ENCODE peak calls at places on chromosomes 7 and 10, in nine cellular contexts. A, T, B, I, U, W, M, F and D are unnamed samples.

GRCh38 chr7:5177060-5177459 is 13.0 kb upstream of the WIPI2 start:
- DNase-seq in A (peak), I (peak), M (peak), F (no peak), B (peak), U (no peak), T (no peak), W (peak), D (no peak)

GRCh38 chr10:131816157-131816775 is 84.5 kb upstream of the PPP2R2D start:
- DNase-seq in A (no peak), W (no peak), U (no peak), I (no peak), M (no peak), B (peak), F (no peak), T (no peak), D (peak)

GRCh38 chr10:4006848-4007247 is 221.8 kb upstream of the KLF6 start:
- DNase-seq in A (no peak), M (no peak), U (no peak), B (no peak), F (no peak), T (no peak), W (no peak), I (peak), D (no peak)

GRCh38 chr7:94449151-94449725 is 54.5 kb downstream of the COL1A2 start:
- DNase-seq in T (peak), M (no peak), W (no peak), U (no peak), I (peak), B (no peak), F (peak), A (no peak), D (no peak)

GRCh38 chr7:8499128-8499527 is 65.7 kb downstream of the NXPH1 start:
- DNase-seq in U (no peak), B (no peak), M (no peak), W (no peak), I (no peak), T (no peak), A (no peak), F (no peak), D (no peak)

GRCh38 chr10:59337254-59337653 is 25.1 kb downstream of the FAM13C start:
- DNase-seq in B (no peak), T (peak), M (peak), W (peak), A (peak), F (no peak), U (no peak), I (peak), D (no peak)

GRCh38 chr10:103663802-103664201 is 170.3 kb downstream of the NEURL1 start:
- DNase-seq in I (no peak), M (no peak), F (no peak), T (no peak), A (peak), U (no peak), W (no peak), B (no peak), D (no peak)

GRCh38 chr7:47253650-47254080 is 328.2 kb downstream of the TNS3 start:
- DNase-seq in M (peak), W (no peak), A (peak), T (peak), F (peak), I (peak), B (no peak), U (no peak), D (no peak)

GRCh38 chr7:44101966-44102845 is 1.9 kb upstream of the AEBP1 start:
- DNase-seq in M (peak), W (peak), T (peak), F (no peak), I (peak), U (no peak), A (peak), B (peak), D (no peak)

GRCh38 chr10:114483575-114483974 is 79.3 kb upstream of the AFAP1L2 start:
- DNase-seq in M (no peak), B (no peak), I (no peak), T (no peak), W (no peak), F (no peak), A (peak), U (no peak), D (no peak)

GRCh38 chr7:47836080-47836479 is 112.2 kb downstream of the PKD1L1 start:
- DNase-seq in U (no peak), W (no peak), F (no peak), I (no peak), B (no peak), T (no peak), A (no peak), M (no peak), D (no peak)

GRCh38 chr7:117401293-117402002 is 25.8 kb downstream of the ASZ1 start:
- DNase-seq in F (peak), B (no peak), A (no peak), T (peak), U (no peak), M (no peak), I (peak), W (no peak), D (no peak)

GRCh38 chr10:46526682-46527038 is 29.8 kb downstream of the GPRIN2 start:
- DNase-seq in B (no peak), F (no peak), W (no peak), M (no peak), U (peak), A (peak), I (no peak), T (peak), D (no peak)

GRCh38 chr10:118332247-118332646 is 9.9 kb downstream of the FAM204A start:
- DNase-seq in A (no peak), W (no peak), B (no peak), T (peak), I (no peak), F (peak), U (no peak), M (no peak), D (no peak)

GRCh38 chr10:75111906-75112703 is 649 bp downstream of the SAMD8 start:
- DNase-seq in B (peak), I (peak), F (peak), U (peak), M (no peak), T (peak), W (peak), A (peak), D (no peak)

GRCh38 chr7:6489612-6490011 is 41.9 kb upstream of the DAGLB start:
- DNase-seq in A (no peak), F (peak), I (no peak), T (no peak), B (no peak), M (no peak), U (no peak), W (no peak), D (no peak)

GRCh38 chr7:138388673-138389491 is 71.2 kb upstream of the TRIM24 start:
- DNase-seq in M (no peak), W (no peak), B (no peak), U (no peak), I (no peak), F (no peak), A (no peak), T (peak), D (no peak)

GRCh38 chr10:75754096-75754495 is 322.7 kb downstream of the LRMDA start:
- DNase-seq in I (no peak), A (no peak), W (no peak), M (no peak), B (no peak), T (no peak), F (no peak), U (no peak), D (no peak)

GRCh38 chr7:127903913-127904705 is 127.1 kb downstream of the LRRC4 start:
- DNase-seq in B (no peak), W (no peak), T (no peak), F (no peak), U (no peak), A (no peak), I (no peak), M (no peak), D (no peak)

GRCh38 chr10:31426425-31426824 is 107.4 kb downstream of the ZEB1 start:
- DNase-seq in B (no peak), I (peak), U (no peak), M (peak), F (no peak), T (peak), W (no peak), A (no peak), D (no peak)

GRCh38 chr10:22410846-22411245 is 65.5 kb downstream of the SPAG6 start:
- DNase-seq in U (no peak), T (no peak), M (no peak), A (no peak), F (no peak), B (no peak), I (no peak), W (no peak), D (no peak)

GRCh38 chr10:131213651-131214505 is 97.6 kb downstream of the TCERG1L start:
- DNase-seq in F (no peak), W (no peak), B (peak), M (no peak), I (no peak), U (no peak), A (no peak), T (no peak), D (no peak)

GRCh38 chr7:81267508-81267907 is 348.7 kb upstream of the SEMA3C start:
- DNase-seq in B (no peak), U (no peak), A (no peak), F (peak), W (no peak), T (peak), M (no peak), I (peak), D (no peak)

GRCh38 chr7:149799397-149800168 is 26.2 kb upstream of the ZNF467 start:
- DNase-seq in B (no peak), M (no peak), U (peak), W (no peak), A (no peak), F (peak), I (no peak), T (peak), D (no peak)

GRCh38 chr10:67140641-67141040 is 214.8 kb downstream of the LRRTM3 start:
- DNase-seq in B (no peak), I (no peak), U (no peak), T (no peak), M (no peak), A (no peak), F (no peak), W (no peak), D (no peak)

GRCh38 chr7:28686418-28686800 is 271.7 kb downstream of the TRIL start:
- DNase-seq in T (peak), U (no peak), F (peak), A (no peak), B (no peak), M (no peak), I (peak), W (no peak), D (no peak)

GRCh38 chr10:67602268-67602950 is 93.6 kb downstream of the CTNNA3 start:
- DNase-seq in I (peak), W (no peak), A (no peak), F (no peak), U (no peak), T (peak), M (peak), B (no peak), D (no peak)

GRCh38 chr10:127012071-127012768 is 107.0 kb downstream of the DOCK1 start:
- DNase-seq in T (no peak), I (no peak), A (no peak), F (no peak), B (no peak), U (no peak), W (no peak), M (no peak), D (no peak)

GRCh38 chr10:89163265-89163995 is 43.7 kb downstream of the CH25H start:
- DNase-seq in F (peak), M (peak), T (peak), U (peak), W (no peak), I (peak), A (peak), B (no peak), D (no peak)

GRCh38 chr7:76225951-76226350 is 24.3 kb downstream of the SRRM3 start:
- DNase-seq in M (no peak), A (no peak), I (no peak), F (no peak), B (no peak), T (no peak), W (no peak), U (no peak), D (no peak)

GRCh38 chr7:15567652-15568051 is 5.8 kb upstream of the AGMO start:
- DNase-seq in T (peak), W (no peak), U (no peak), M (no peak), B (no peak), I (no peak), F (no peak), A (no peak), D (no peak)

GRCh38 chr10:67663449-67664087 is 32.4 kb downstream of the CTNNA3 start:
- DNase-seq in T (no peak), A (no peak), F (no peak), W (no peak), M (no peak), I (no peak), B (no peak), U (no peak), D (no peak)

GRCh38 chr7:117993377-117994003 is 120.2 kb upstream of the CTTNBP2 start:
- DNase-seq in I (peak), A (no peak), M (no peak), W (no peak), T (peak), B (no peak), F (peak), U (no peak), D (no peak)

GRCh38 chr10:77334501-77334900 is 303.1 kb downstream of the KCNMA1 start:
- DNase-seq in W (no peak), F (no peak), B (no peak), T (peak), A (no peak), I (no peak), M (no peak), U (no peak), D (no peak)

GRCh38 chr10:9825491-9826018 is 1192.1 kb upstream of the CELF2 start:
- DNase-seq in B (no peak), F (peak), A (no peak), I (no peak), U (no peak), W (no peak), T (peak), M (no peak), D (no peak)

GRCh38 chr10:75956624-75957023 is 525.2 kb downstream of the LRMDA start:
- DNase-seq in W (no peak), B (no peak), I (peak), F (peak), U (no peak), M (no peak), T (peak), A (no peak), D (no peak)

GRCh38 chr10:5951721-5952407 is 25.5 kb downstream of the IL15RA start:
- DNase-seq in A (no peak), M (no peak), U (no peak), F (no peak), I (no peak), T (peak), W (no peak), B (no peak), D (no peak)

GRCh38 chr10:5956146-5956914 is 21.0 kb downstream of the IL15RA start:
- DNase-seq in B (peak), W (no peak), T (no peak), A (no peak), U (no peak), F (no peak), M (no peak), I (no peak), D (no peak)

GRCh38 chr10:5953676-5954075 is 23.7 kb downstream of the IL15RA start:
- DNase-seq in I (no peak), B (no peak), T (no peak), W (no peak), A (peak), U (no peak), M (no peak), F (no peak), D (no peak)

GRCh38 chr10:5951167-5951711 is 26.1 kb downstream of the IL15RA start:
- DNase-seq in U (no peak), I (peak), M (no peak), A (no peak), T (peak), W (no peak), B (no peak), F (peak), D (no peak)

GRCh38 chr10:5952731-5953385 is 24.5 kb downstream of the IL15RA start:
- DNase-seq in I (no peak), F (no peak), T (no peak), A (no peak), U (no peak), W (no peak), M (no peak), B (peak), D (no peak)
- TF ChIP-seq CTCF in I (no peak), F (no peak), T (no peak), A (no peak), U (no peak), W (no peak), M (no peak), B (no peak), D (no peak)

DNA sequence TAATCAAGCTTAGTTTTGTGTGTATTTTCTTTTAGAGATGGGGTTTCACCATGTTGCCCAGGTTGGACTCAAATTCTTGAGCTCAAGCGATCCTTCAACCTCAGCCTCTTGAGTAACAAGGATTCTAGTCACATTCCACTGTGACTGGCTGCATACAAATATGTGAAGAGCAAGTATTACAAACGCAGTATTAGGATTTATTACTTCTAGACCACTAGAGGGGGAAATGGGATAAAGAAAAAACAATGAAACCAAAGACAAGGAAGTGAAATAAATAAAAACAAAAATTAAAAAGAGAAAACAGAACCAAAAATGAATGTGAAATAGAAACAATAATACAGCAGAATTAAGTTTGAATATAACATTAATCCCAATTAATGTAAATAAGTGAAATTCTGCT is 308.7 kb downstream of the ANKRD30A start:
- DNase-seq in U (no peak), T (peak), A (no peak), I (peak), F (peak), B (no peak), M (peak), W (no peak), D (no peak)
- TF ChIP-seq CTCF in U (no peak), T (no peak), A (peak), I (no peak), F (peak), B (no peak), M (no peak), W (no peak), D (no peak)

GRCh38 chr10:72330059-72330426 is 24.7 kb downstream of the DNAJB12 start:
- DNase-seq in M (no peak), A (no peak), T (no peak), I (no peak), W (no peak), F (no peak), B (no peak), U (no peak), D (no peak)

GRCh38 chr10:72329290-72330058 is 25.2 kb downstream of the DNAJB12 start:
- DNase-seq in B (no peak), W (no peak), A (no peak), I (no peak), M (no peak), U (no peak), F (peak), T (no peak), D (no peak)

GRCh38 chr10:72332423-72333110 is 22.2 kb downstream of the DNAJB12 start:
- DNase-seq in I (no peak), B (no peak), W (no peak), U (no peak), F (peak), M (no peak), T (no peak), A (no peak), D (no peak)

GRCh38 chr10:72333111-72334012 is 21.4 kb downstream of the DNAJB12 start:
- DNase-seq in F (no peak), I (no peak), U (no peak), A (no peak), W (no peak), T (no peak), M (no peak), B (no peak), D (no peak)

DNA sequence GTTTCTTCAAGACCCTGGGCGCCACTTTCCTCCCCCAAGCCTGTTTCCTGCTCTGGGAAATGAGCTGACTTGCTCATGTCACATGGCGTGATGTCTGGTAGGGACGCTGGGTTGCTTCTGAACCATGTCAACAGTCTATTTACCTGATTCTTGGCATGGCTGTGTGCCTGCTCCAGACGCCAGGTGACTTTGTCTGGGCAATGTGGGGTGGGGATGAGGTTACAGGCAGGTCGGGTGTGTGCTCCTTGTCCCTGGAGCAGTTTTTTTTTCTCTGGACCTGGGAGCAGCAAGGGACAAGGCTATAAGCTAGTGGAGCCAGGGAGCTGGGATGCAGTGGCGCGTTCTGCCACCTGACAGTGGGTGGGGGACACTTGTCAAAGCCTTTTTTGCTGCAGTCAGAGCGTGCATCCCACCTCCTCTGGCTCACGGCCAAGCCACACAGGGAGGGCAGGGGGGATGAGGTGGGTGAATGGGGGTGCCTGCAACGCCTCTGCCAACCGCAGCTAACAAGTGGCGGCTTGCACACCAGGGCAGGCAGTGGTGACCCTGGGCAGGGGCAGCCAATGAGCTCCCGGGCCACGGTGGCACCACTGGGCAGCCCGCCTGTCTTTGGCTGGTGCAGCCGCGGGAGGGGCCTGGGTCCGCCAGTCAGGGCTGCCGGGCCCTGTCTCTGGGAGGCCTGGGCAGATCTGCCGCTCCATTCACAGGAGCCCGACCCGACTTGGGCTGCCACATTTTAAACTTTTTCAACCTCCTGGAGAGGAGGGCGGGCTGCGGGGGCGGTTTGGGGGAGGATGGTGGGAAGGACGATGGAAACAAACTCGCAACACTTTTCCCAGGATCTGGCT is 22.9 kb downstream of the DNAJB12 start:
- DNase-seq in B (peak), I (peak), F (peak), M (no peak), W (peak), A (peak), T (peak), U (peak), D (no peak)
- TF ChIP-seq CTCF in B (peak), I (no peak), F (no peak), M (no peak), W (peak), A (peak), T (peak), U (peak), D (peak)

DNA sequence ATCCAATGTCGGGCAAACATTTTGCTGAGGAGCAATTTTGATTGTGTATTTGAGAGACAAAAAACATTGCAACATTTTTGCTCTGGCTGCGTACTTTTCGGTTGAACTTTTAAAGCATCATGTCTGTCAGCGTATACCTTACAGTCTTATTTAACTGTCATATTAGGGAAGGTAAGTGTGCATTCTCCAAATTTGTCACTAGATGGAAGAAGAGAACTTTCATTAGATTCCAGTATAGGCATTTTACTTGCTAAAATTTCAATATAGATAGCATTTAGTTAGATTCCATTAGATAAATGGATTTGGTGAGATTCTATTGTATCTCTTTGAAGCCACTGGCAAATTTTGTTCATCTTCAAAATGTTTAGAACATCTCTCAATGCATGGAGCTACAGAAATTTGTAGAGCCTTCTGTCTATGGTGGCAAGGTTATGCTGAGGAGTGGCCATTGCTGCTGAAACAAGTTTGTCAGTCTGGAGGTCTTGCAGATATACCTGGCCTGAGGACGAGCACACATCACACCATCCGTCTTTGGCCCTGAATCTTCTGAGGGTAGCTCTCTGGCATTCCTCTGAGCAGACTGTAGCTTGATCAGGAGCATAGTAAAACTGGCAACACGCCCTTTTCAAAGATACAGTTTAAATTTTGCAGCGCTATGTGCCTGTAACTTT is 437.5 kb upstream of the MBL2 start:
- DNase-seq in W (no peak), A (no peak), T (peak), U (no peak), I (peak), F (peak), B (no peak), M (no peak), D (no peak)
- TF ChIP-seq CTCF in W (no peak), A (peak), T (peak), U (no peak), I (peak), F (no peak), B (no peak), M (no peak), D (peak)